ENCODE peak calls at places on chromosomes 11 and 22, in seven cellular contexts. One of them, this sample, is unnamed.

GRCh38 chr22:27800250-27801131 is 1.1 kb downstream of the MN1 start:
- DNase-seq in Daoy: peak
- DNase-seq in naive thymus-derived CD8-positive, alpha-beta T cell: no peak
- DNase-seq in iPS-NIHi11: peak
- DNase-seq in T-helper 1 cell: no peak
- DNase-seq in body of pancreas: no peak
- DNase-seq in astrocyte of the hippocampus: peak
- DNase-seq in this sample: no peak

GRCh38 chr11:15117751-15118150 is 3.0 kb downstream of the INSC start:
- DNase-seq in Daoy: no peak
- DNase-seq in naive thymus-derived CD8-positive, alpha-beta T cell: no peak
- DNase-seq in iPS-NIHi11: no peak
- DNase-seq in T-helper 1 cell: no peak
- DNase-seq in body of pancreas: no peak
- DNase-seq in astrocyte of the hippocampus: no peak
- DNase-seq in this sample: no peak

GRCh38 chr22:27752771-27753170 is 48.8 kb downstream of the MN1 start:
- DNase-seq in Daoy: peak
- DNase-seq in naive thymus-derived CD8-positive, alpha-beta T cell: no peak
- DNase-seq in iPS-NIHi11: no peak
- DNase-seq in T-helper 1 cell: no peak
- DNase-seq in body of pancreas: no peak
- DNase-seq in astrocyte of the hippocampus: peak
- DNase-seq in this sample: no peak

GRCh38 chr22:50186181-50186731 is 543 bp downstream of the TRABD start:
- DNase-seq in Daoy: no peak
- DNase-seq in naive thymus-derived CD8-positive, alpha-beta T cell: no peak
- DNase-seq in iPS-NIHi11: no peak
- DNase-seq in T-helper 1 cell: no peak
- DNase-seq in body of pancreas: peak
- DNase-seq in astrocyte of the hippocampus: no peak
- DNase-seq in this sample: no peak

GRCh38 chr11:125979521-125979920 is 33.7 kb downstream of the VSIG10L2 start:
- DNase-seq in Daoy: no peak
- DNase-seq in naive thymus-derived CD8-positive, alpha-beta T cell: no peak
- DNase-seq in iPS-NIHi11: no peak
- DNase-seq in T-helper 1 cell: no peak
- DNase-seq in body of pancreas: no peak
- DNase-seq in astrocyte of the hippocampus: no peak
- DNase-seq in this sample: no peak

GRCh38 chr11:36703055-36703404 is 105.0 kb upstream of the RAG2 start:
- DNase-seq in Daoy: no peak
- DNase-seq in naive thymus-derived CD8-positive, alpha-beta T cell: no peak
- DNase-seq in iPS-NIHi11: no peak
- DNase-seq in T-helper 1 cell: no peak
- DNase-seq in body of pancreas: no peak
- DNase-seq in astrocyte of the hippocampus: no peak
- DNase-seq in this sample: no peak

GRCh38 chr22:36977401-36977861 is 41.8 kb downstream of the TST start:
- DNase-seq in Daoy: peak
- DNase-seq in naive thymus-derived CD8-positive, alpha-beta T cell: peak
- DNase-seq in iPS-NIHi11: peak
- DNase-seq in T-helper 1 cell: peak
- DNase-seq in body of pancreas: peak
- DNase-seq in astrocyte of the hippocampus: peak
- DNase-seq in this sample: peak

GRCh38 chr11:69892986-69893555 is 73.9 kb upstream of the FGF3 start:
- DNase-seq in Daoy: no peak
- DNase-seq in naive thymus-derived CD8-positive, alpha-beta T cell: no peak
- DNase-seq in iPS-NIHi11: no peak
- DNase-seq in T-helper 1 cell: no peak
- DNase-seq in body of pancreas: peak
- DNase-seq in astrocyte of the hippocampus: no peak
- DNase-seq in this sample: no peak

GRCh38 chr11:45224766-45225165 is 61.4 kb downstream of the SYT13 start:
- DNase-seq in Daoy: no peak
- DNase-seq in naive thymus-derived CD8-positive, alpha-beta T cell: no peak
- DNase-seq in iPS-NIHi11: no peak
- DNase-seq in T-helper 1 cell: no peak
- DNase-seq in body of pancreas: no peak
- DNase-seq in astrocyte of the hippocampus: no peak
- DNase-seq in this sample: no peak

GRCh38 chr11:130874955-130875531 is 41.2 kb downstream of the SNX19 start:
- DNase-seq in Daoy: no peak
- DNase-seq in naive thymus-derived CD8-positive, alpha-beta T cell: no peak
- DNase-seq in iPS-NIHi11: no peak
- DNase-seq in T-helper 1 cell: no peak
- DNase-seq in body of pancreas: no peak
- DNase-seq in astrocyte of the hippocampus: no peak
- DNase-seq in this sample: no peak

GRCh38 chr11:125378083-125378482 is 118.0 kb downstream of the FEZ1 start:
- DNase-seq in Daoy: no peak
- DNase-seq in naive thymus-derived CD8-positive, alpha-beta T cell: no peak
- DNase-seq in iPS-NIHi11: no peak
- DNase-seq in T-helper 1 cell: no peak
- DNase-seq in body of pancreas: no peak
- DNase-seq in astrocyte of the hippocampus: no peak
- DNase-seq in this sample: no peak

GRCh38 chr11:61889831-61890230 is 1.5 kb downstream of the FADS3 start:
- DNase-seq in Daoy: no peak
- DNase-seq in naive thymus-derived CD8-positive, alpha-beta T cell: no peak
- DNase-seq in iPS-NIHi11: no peak
- DNase-seq in T-helper 1 cell: no peak
- DNase-seq in body of pancreas: no peak
- DNase-seq in astrocyte of the hippocampus: no peak
- DNase-seq in this sample: no peak

GRCh38 chr22:24555496-24556253 is at the start of gene SNRPD3:
- DNase-seq in Daoy: peak
- DNase-seq in naive thymus-derived CD8-positive, alpha-beta T cell: peak
- DNase-seq in iPS-NIHi11: peak
- DNase-seq in T-helper 1 cell: peak
- DNase-seq in body of pancreas: peak
- DNase-seq in astrocyte of the hippocampus: peak
- DNase-seq in this sample: peak

GRCh38 chr11:58576792-58577440 is 1.3 kb upstream of the LPXN start:
- DNase-seq in Daoy: peak
- DNase-seq in naive thymus-derived CD8-positive, alpha-beta T cell: no peak
- DNase-seq in iPS-NIHi11: no peak
- DNase-seq in T-helper 1 cell: peak
- DNase-seq in body of pancreas: no peak
- DNase-seq in astrocyte of the hippocampus: peak
- DNase-seq in this sample: no peak

GRCh38 chr11:68804786-68805185 is 36.9 kb downstream of the CPT1A start:
- DNase-seq in Daoy: no peak
- DNase-seq in naive thymus-derived CD8-positive, alpha-beta T cell: no peak
- DNase-seq in iPS-NIHi11: no peak
- DNase-seq in T-helper 1 cell: no peak
- DNase-seq in body of pancreas: no peak
- DNase-seq in astrocyte of the hippocampus: no peak
- DNase-seq in this sample: no peak

GRCh38 chr11:844693-845644 is 2.3 kb downstream of the TSPAN4 start:
- DNase-seq in Daoy: peak
- DNase-seq in naive thymus-derived CD8-positive, alpha-beta T cell: no peak
- DNase-seq in iPS-NIHi11: peak
- DNase-seq in T-helper 1 cell: no peak
- DNase-seq in body of pancreas: peak
- DNase-seq in astrocyte of the hippocampus: peak
- DNase-seq in this sample: no peak

GRCh38 chr22:43342347-43343261 is 568 bp downstream of the SCUBE1 start:
- DNase-seq in Daoy: no peak
- DNase-seq in naive thymus-derived CD8-positive, alpha-beta T cell: no peak
- DNase-seq in iPS-NIHi11: no peak
- DNase-seq in T-helper 1 cell: no peak
- DNase-seq in body of pancreas: no peak
- DNase-seq in astrocyte of the hippocampus: no peak
- DNase-seq in this sample: no peak

GRCh38 chr22:19287076-19287724 is 4.3 kb downstream of the CLTCL1 start:
- DNase-seq in Daoy: peak
- DNase-seq in naive thymus-derived CD8-positive, alpha-beta T cell: no peak
- DNase-seq in iPS-NIHi11: peak
- DNase-seq in T-helper 1 cell: no peak
- DNase-seq in body of pancreas: no peak
- DNase-seq in astrocyte of the hippocampus: peak
- DNase-seq in this sample: no peak

GRCh38 chr22:48572951-48573350 is 1254.7 kb downstream of the BRD1 start:
- DNase-seq in Daoy: no peak
- DNase-seq in naive thymus-derived CD8-positive, alpha-beta T cell: no peak
- DNase-seq in iPS-NIHi11: no peak
- DNase-seq in T-helper 1 cell: no peak
- DNase-seq in body of pancreas: no peak
- DNase-seq in astrocyte of the hippocampus: no peak
- DNase-seq in this sample: no peak

GRCh38 chr11:114219559-114220349 is 76.4 kb upstream of the NNMT start:
- DNase-seq in Daoy: no peak
- DNase-seq in naive thymus-derived CD8-positive, alpha-beta T cell: no peak
- DNase-seq in iPS-NIHi11: no peak
- DNase-seq in T-helper 1 cell: no peak
- DNase-seq in body of pancreas: no peak
- DNase-seq in astrocyte of the hippocampus: peak
- DNase-seq in this sample: no peak

GRCh38 chr11:19913236-19913892 is 200.7 kb downstream of the NAV2 start:
- DNase-seq in Daoy: no peak
- DNase-seq in naive thymus-derived CD8-positive, alpha-beta T cell: no peak
- DNase-seq in iPS-NIHi11: no peak
- DNase-seq in T-helper 1 cell: no peak
- DNase-seq in body of pancreas: peak
- DNase-seq in astrocyte of the hippocampus: no peak
- DNase-seq in this sample: no peak

GRCh38 chr11:47620836-47621378 is 21.5 kb downstream of the MTCH2 start:
- DNase-seq in Daoy: no peak
- DNase-seq in naive thymus-derived CD8-positive, alpha-beta T cell: no peak
- DNase-seq in iPS-NIHi11: no peak
- DNase-seq in T-helper 1 cell: no peak
- DNase-seq in body of pancreas: no peak
- DNase-seq in astrocyte of the hippocampus: no peak
- DNase-seq in this sample: no peak

GRCh38 chr11:124075492-124075840 is 34.3 kb upstream of the OR10G7 start:
- DNase-seq in Daoy: no peak
- DNase-seq in naive thymus-derived CD8-positive, alpha-beta T cell: no peak
- DNase-seq in iPS-NIHi11: no peak
- DNase-seq in T-helper 1 cell: no peak
- DNase-seq in body of pancreas: no peak
- DNase-seq in astrocyte of the hippocampus: no peak
- DNase-seq in this sample: no peak

GRCh38 chr11:116852261-116853125 is 15.1 kb upstream of the APOA1 start:
- DNase-seq in Daoy: peak
- DNase-seq in naive thymus-derived CD8-positive, alpha-beta T cell: no peak
- DNase-seq in iPS-NIHi11: no peak
- DNase-seq in T-helper 1 cell: peak
- DNase-seq in body of pancreas: no peak
- DNase-seq in astrocyte of the hippocampus: peak
- DNase-seq in this sample: no peak

GRCh38 chr11:102306048-102306575 is 11.2 kb upstream of the BIRC3 start:
- DNase-seq in Daoy: peak
- DNase-seq in naive thymus-derived CD8-positive, alpha-beta T cell: no peak
- DNase-seq in iPS-NIHi11: no peak
- DNase-seq in T-helper 1 cell: no peak
- DNase-seq in body of pancreas: peak
- DNase-seq in astrocyte of the hippocampus: peak
- DNase-seq in this sample: no peak

GRCh38 chr22:31572939-31573338 is 76.6 kb downstream of the SFI1 start:
- DNase-seq in Daoy: no peak
- DNase-seq in naive thymus-derived CD8-positive, alpha-beta T cell: no peak
- DNase-seq in iPS-NIHi11: no peak
- DNase-seq in T-helper 1 cell: no peak
- DNase-seq in body of pancreas: no peak
- DNase-seq in astrocyte of the hippocampus: no peak
- DNase-seq in this sample: no peak

GRCh38 chr11:6057452-6057851 is 26.9 kb upstream of the OR56A1 start:
- DNase-seq in Daoy: no peak
- DNase-seq in naive thymus-derived CD8-positive, alpha-beta T cell: no peak
- DNase-seq in iPS-NIHi11: no peak
- DNase-seq in T-helper 1 cell: no peak
- DNase-seq in body of pancreas: no peak
- DNase-seq in astrocyte of the hippocampus: no peak
- DNase-seq in this sample: no peak

GRCh38 chr11:110453684-110454354 is 24.1 kb downstream of the FDX1 start:
- DNase-seq in Daoy: no peak
- DNase-seq in naive thymus-derived CD8-positive, alpha-beta T cell: no peak
- DNase-seq in iPS-NIHi11: no peak
- DNase-seq in T-helper 1 cell: peak
- DNase-seq in body of pancreas: no peak
- DNase-seq in astrocyte of the hippocampus: no peak
- DNase-seq in this sample: no peak

GRCh38 chr22:22682807-22683667 is 38.6 kb downstream of the GGTLC2 start:
- DNase-seq in Daoy: peak
- DNase-seq in naive thymus-derived CD8-positive, alpha-beta T cell: no peak
- DNase-seq in iPS-NIHi11: no peak
- DNase-seq in T-helper 1 cell: no peak
- DNase-seq in body of pancreas: no peak
- DNase-seq in astrocyte of the hippocampus: no peak
- DNase-seq in this sample: no peak

GRCh38 chr11:44574620-44575287 is 9.3 kb downstream of the CD82 start:
- DNase-seq in Daoy: peak
- DNase-seq in naive thymus-derived CD8-positive, alpha-beta T cell: peak
- DNase-seq in iPS-NIHi11: no peak
- DNase-seq in T-helper 1 cell: peak
- DNase-seq in body of pancreas: no peak
- DNase-seq in astrocyte of the hippocampus: peak
- DNase-seq in this sample: peak

GRCh38 chr11:59767212-59767611 is 12.0 kb downstream of the STX3 start:
- DNase-seq in Daoy: no peak
- DNase-seq in naive thymus-derived CD8-positive, alpha-beta T cell: no peak
- DNase-seq in iPS-NIHi11: no peak
- DNase-seq in T-helper 1 cell: peak
- DNase-seq in body of pancreas: no peak
- DNase-seq in astrocyte of the hippocampus: no peak
- DNase-seq in this sample: no peak